ENCODE peak calls at places on chromosomes 1 and 21, in nine cellular contexts. One of them, this sample, is unnamed.

GRCh38 chr1:199550384-199551067 is 477.0 kb upstream of the NR5A2 start:
- DNase-seq in Karpas-422: no peak
- DNase-seq in CD8-positive, alpha-beta T cell: no peak
- DNase-seq in MM.1S: no peak
- DNase-seq in ovary: no peak
- DNase-seq in GM23248: peak
- DNase-seq in heart left ventricle: no peak
- DNase-seq in cardiac fibroblast: peak
- DNase-seq in body of pancreas: no peak
- DNase-seq in this sample: no peak

GRCh38 chr1:235018720-235019444 is 109.8 kb downstream of the TOMM20 start:
- DNase-seq in Karpas-422: no peak
- DNase-seq in CD8-positive, alpha-beta T cell: no peak
- DNase-seq in MM.1S: no peak
- DNase-seq in ovary: no peak
- DNase-seq in GM23248: no peak
- DNase-seq in heart left ventricle: no peak
- DNase-seq in cardiac fibroblast: no peak
- DNase-seq in body of pancreas: no peak
- DNase-seq in this sample: no peak

GRCh38 chr1:35935436-35935835 is 4.5 kb downstream of the AGO3 start:
- DNase-seq in Karpas-422: no peak
- DNase-seq in CD8-positive, alpha-beta T cell: no peak
- DNase-seq in MM.1S: no peak
- DNase-seq in ovary: no peak
- DNase-seq in GM23248: peak
- DNase-seq in heart left ventricle: no peak
- DNase-seq in cardiac fibroblast: peak
- DNase-seq in body of pancreas: no peak
- DNase-seq in this sample: no peak

GRCh38 chr1:18324246-18324645 is 156.5 kb upstream of the KLHDC7A start:
- DNase-seq in Karpas-422: peak
- DNase-seq in CD8-positive, alpha-beta T cell: no peak
- DNase-seq in MM.1S: no peak
- DNase-seq in ovary: no peak
- DNase-seq in GM23248: no peak
- DNase-seq in heart left ventricle: no peak
- DNase-seq in cardiac fibroblast: no peak
- DNase-seq in body of pancreas: no peak
- DNase-seq in this sample: no peak

GRCh38 chr1:210342986-210343780 is 14.5 kb downstream of the HHAT start:
- DNase-seq in Karpas-422: peak
- DNase-seq in CD8-positive, alpha-beta T cell: no peak
- DNase-seq in MM.1S: no peak
- DNase-seq in ovary: no peak
- DNase-seq in GM23248: peak
- DNase-seq in heart left ventricle: no peak
- DNase-seq in cardiac fibroblast: no peak
- DNase-seq in body of pancreas: no peak
- DNase-seq in this sample: no peak

GRCh38 chr1:170175477-170175876 is 29.7 kb downstream of the NTMT2 start:
- DNase-seq in Karpas-422: no peak
- DNase-seq in CD8-positive, alpha-beta T cell: no peak
- DNase-seq in MM.1S: no peak
- DNase-seq in ovary: no peak
- DNase-seq in GM23248: no peak
- DNase-seq in heart left ventricle: no peak
- DNase-seq in cardiac fibroblast: no peak
- DNase-seq in body of pancreas: no peak
- DNase-seq in this sample: no peak

GRCh38 chr1:26529655-26530539 is at the start of gene RPS6KA1:
- DNase-seq in Karpas-422: peak
- DNase-seq in CD8-positive, alpha-beta T cell: peak
- DNase-seq in MM.1S: peak
- DNase-seq in ovary: peak
- DNase-seq in GM23248: peak
- DNase-seq in heart left ventricle: peak
- DNase-seq in cardiac fibroblast: peak
- DNase-seq in body of pancreas: peak
- DNase-seq in this sample: no peak

GRCh38 chr1:197632651-197633050 is 142.6 kb downstream of the DENND1B start:
- DNase-seq in Karpas-422: peak
- DNase-seq in CD8-positive, alpha-beta T cell: no peak
- DNase-seq in MM.1S: no peak
- DNase-seq in ovary: no peak
- DNase-seq in GM23248: no peak
- DNase-seq in heart left ventricle: no peak
- DNase-seq in cardiac fibroblast: no peak
- DNase-seq in body of pancreas: no peak
- DNase-seq in this sample: no peak

GRCh38 chr1:170044187-170044586 is 30.3 kb downstream of the KIFAP3 start:
- DNase-seq in Karpas-422: no peak
- DNase-seq in CD8-positive, alpha-beta T cell: no peak
- DNase-seq in MM.1S: no peak
- DNase-seq in ovary: no peak
- DNase-seq in GM23248: peak
- DNase-seq in heart left ventricle: no peak
- DNase-seq in cardiac fibroblast: no peak
- DNase-seq in body of pancreas: no peak
- DNase-seq in this sample: no peak

GRCh38 chr1:185292237-185292636 is 24.8 kb downstream of the IVNS1ABP start:
- DNase-seq in Karpas-422: no peak
- DNase-seq in CD8-positive, alpha-beta T cell: no peak
- DNase-seq in MM.1S: no peak
- DNase-seq in ovary: no peak
- DNase-seq in GM23248: no peak
- DNase-seq in heart left ventricle: no peak
- DNase-seq in cardiac fibroblast: no peak
- DNase-seq in body of pancreas: no peak
- DNase-seq in this sample: no peak

GRCh38 chr1:89946532-89946931 is 48.4 kb upstream of the ZNF326 start:
- DNase-seq in Karpas-422: peak
- DNase-seq in CD8-positive, alpha-beta T cell: no peak
- DNase-seq in MM.1S: no peak
- DNase-seq in ovary: no peak
- DNase-seq in GM23248: no peak
- DNase-seq in heart left ventricle: no peak
- DNase-seq in cardiac fibroblast: no peak
- DNase-seq in body of pancreas: no peak
- DNase-seq in this sample: no peak

GRCh38 chr1:155698382-155699038 is 9.6 kb downstream of the DAP3 start:
- DNase-seq in Karpas-422: no peak
- DNase-seq in CD8-positive, alpha-beta T cell: no peak
- DNase-seq in MM.1S: peak
- DNase-seq in ovary: no peak
- DNase-seq in GM23248: peak
- DNase-seq in heart left ventricle: no peak
- DNase-seq in cardiac fibroblast: peak
- DNase-seq in body of pancreas: no peak
- DNase-seq in this sample: no peak

GRCh38 chr1:48688102-48688760 is 88.5 kb downstream of the BEND5 start:
- DNase-seq in Karpas-422: no peak
- DNase-seq in CD8-positive, alpha-beta T cell: no peak
- DNase-seq in MM.1S: peak
- DNase-seq in ovary: no peak
- DNase-seq in GM23248: peak
- DNase-seq in heart left ventricle: no peak
- DNase-seq in cardiac fibroblast: no peak
- DNase-seq in body of pancreas: no peak
- DNase-seq in this sample: no peak

GRCh38 chr1:111843177-111843576 is 87.5 kb downstream of the DDX20 start:
- DNase-seq in Karpas-422: no peak
- DNase-seq in CD8-positive, alpha-beta T cell: no peak
- DNase-seq in MM.1S: no peak
- DNase-seq in ovary: no peak
- DNase-seq in GM23248: no peak
- DNase-seq in heart left ventricle: no peak
- DNase-seq in cardiac fibroblast: no peak
- DNase-seq in body of pancreas: no peak
- DNase-seq in this sample: no peak

GRCh38 chr1:30321216-30321910 is 402.0 kb downstream of the MATN1 start:
- DNase-seq in Karpas-422: no peak
- DNase-seq in CD8-positive, alpha-beta T cell: no peak
- DNase-seq in MM.1S: no peak
- DNase-seq in ovary: no peak
- DNase-seq in GM23248: no peak
- DNase-seq in heart left ventricle: no peak
- DNase-seq in cardiac fibroblast: no peak
- DNase-seq in body of pancreas: no peak
- DNase-seq in this sample: no peak

GRCh38 chr1:30322859-30323257 is 400.5 kb downstream of the MATN1 start:
- DNase-seq in Karpas-422: no peak
- DNase-seq in CD8-positive, alpha-beta T cell: no peak
- DNase-seq in MM.1S: no peak
- DNase-seq in ovary: no peak
- DNase-seq in GM23248: no peak
- DNase-seq in heart left ventricle: no peak
- DNase-seq in cardiac fibroblast: no peak
- DNase-seq in body of pancreas: no peak
- DNase-seq in this sample: no peak

GRCh38 chr1:30323841-30324240 is 399.5 kb downstream of the MATN1 start:
- DNase-seq in Karpas-422: no peak
- DNase-seq in CD8-positive, alpha-beta T cell: no peak
- DNase-seq in MM.1S: no peak
- DNase-seq in ovary: no peak
- DNase-seq in GM23248: no peak
- DNase-seq in heart left ventricle: no peak
- DNase-seq in cardiac fibroblast: no peak
- DNase-seq in body of pancreas: no peak
- DNase-seq in this sample: no peak

GRCh38 chr1:30323352-30323751 is 400.0 kb downstream of the MATN1 start:
- DNase-seq in Karpas-422: no peak
- DNase-seq in CD8-positive, alpha-beta T cell: no peak
- DNase-seq in MM.1S: no peak
- DNase-seq in ovary: no peak
- DNase-seq in GM23248: no peak
- DNase-seq in heart left ventricle: no peak
- DNase-seq in cardiac fibroblast: no peak
- DNase-seq in body of pancreas: no peak
- DNase-seq in this sample: no peak

DNA sequence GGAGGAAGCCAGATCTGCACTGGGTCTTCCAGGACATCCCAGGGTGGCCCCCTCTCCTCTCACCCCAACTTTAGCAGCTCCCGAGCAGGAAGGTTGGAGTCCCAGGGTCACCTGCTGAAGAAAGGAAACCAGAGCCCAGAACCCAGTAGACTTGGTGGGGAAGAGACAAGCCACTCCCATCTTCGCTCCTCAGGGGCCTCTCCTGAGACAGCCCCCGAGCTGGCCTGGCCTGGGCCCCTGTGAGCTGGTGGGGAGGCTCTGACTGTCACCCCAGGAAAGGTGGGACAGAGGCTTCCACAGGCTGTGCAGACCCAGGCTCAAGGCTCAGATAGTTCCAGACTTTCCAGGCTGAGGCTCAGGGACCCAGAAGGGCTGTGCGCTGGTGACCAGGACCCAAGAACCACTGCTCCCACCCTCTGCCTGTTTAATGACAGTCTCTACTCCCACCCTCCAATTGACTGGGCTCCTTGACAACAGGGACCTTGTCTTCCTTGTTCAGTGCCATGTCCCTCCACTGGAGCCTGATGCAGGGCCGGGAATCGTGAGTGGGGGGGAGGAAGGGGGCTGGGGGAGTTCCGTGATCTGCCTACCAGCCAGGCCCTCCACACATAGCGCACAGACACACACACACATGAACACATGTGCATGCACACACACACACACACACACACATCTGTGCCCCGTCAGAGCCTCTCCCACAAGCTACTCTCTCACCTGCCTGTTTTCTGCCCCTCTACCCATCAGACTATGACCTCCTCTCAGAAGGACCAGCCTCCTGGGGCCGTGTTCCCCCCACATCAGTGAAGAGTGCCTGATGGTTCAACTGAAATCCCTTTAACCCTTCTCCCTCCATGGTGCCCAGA is 401.2 kb downstream of the MATN1 start:
- DNase-seq in Karpas-422: no peak
- DNase-seq in CD8-positive, alpha-beta T cell: no peak
- DNase-seq in MM.1S: no peak
- DNase-seq in ovary: no peak
- DNase-seq in GM23248: no peak
- DNase-seq in heart left ventricle: no peak
- DNase-seq in cardiac fibroblast: no peak
- DNase-seq in body of pancreas: no peak
- DNase-seq in this sample: no peak
- H3K4me3 ChIP-seq in Karpas-422: no peak
- H3K4me3 ChIP-seq in CD8-positive, alpha-beta T cell: no peak
- H3K4me3 ChIP-seq in MM.1S: no peak
- H3K4me3 ChIP-seq in ovary: no peak
- H3K4me3 ChIP-seq in GM23248: no peak
- H3K4me3 ChIP-seq in heart left ventricle: no peak
- H3K4me3 ChIP-seq in cardiac fibroblast: no peak
- H3K4me3 ChIP-seq in body of pancreas: no peak
- H3K4me3 ChIP-seq in this sample: no peak

GRCh38 chr21:31873696-31874599 is 1.1 kb downstream of the HUNK start:
- DNase-seq in Karpas-422: no peak
- DNase-seq in CD8-positive, alpha-beta T cell: no peak
- DNase-seq in MM.1S: peak
- DNase-seq in ovary: no peak
- DNase-seq in GM23248: peak
- DNase-seq in heart left ventricle: peak
- DNase-seq in cardiac fibroblast: peak
- DNase-seq in body of pancreas: peak
- DNase-seq in this sample: no peak
- H3K4me3 ChIP-seq in Karpas-422: no peak
- H3K4me3 ChIP-seq in CD8-positive, alpha-beta T cell: peak
- H3K4me3 ChIP-seq in MM.1S: peak
- H3K4me3 ChIP-seq in ovary: peak
- H3K4me3 ChIP-seq in GM23248: peak
- H3K4me3 ChIP-seq in heart left ventricle: peak
- H3K4me3 ChIP-seq in cardiac fibroblast: peak
- H3K4me3 ChIP-seq in body of pancreas: peak
- H3K4me3 ChIP-seq in this sample: peak

DNA sequence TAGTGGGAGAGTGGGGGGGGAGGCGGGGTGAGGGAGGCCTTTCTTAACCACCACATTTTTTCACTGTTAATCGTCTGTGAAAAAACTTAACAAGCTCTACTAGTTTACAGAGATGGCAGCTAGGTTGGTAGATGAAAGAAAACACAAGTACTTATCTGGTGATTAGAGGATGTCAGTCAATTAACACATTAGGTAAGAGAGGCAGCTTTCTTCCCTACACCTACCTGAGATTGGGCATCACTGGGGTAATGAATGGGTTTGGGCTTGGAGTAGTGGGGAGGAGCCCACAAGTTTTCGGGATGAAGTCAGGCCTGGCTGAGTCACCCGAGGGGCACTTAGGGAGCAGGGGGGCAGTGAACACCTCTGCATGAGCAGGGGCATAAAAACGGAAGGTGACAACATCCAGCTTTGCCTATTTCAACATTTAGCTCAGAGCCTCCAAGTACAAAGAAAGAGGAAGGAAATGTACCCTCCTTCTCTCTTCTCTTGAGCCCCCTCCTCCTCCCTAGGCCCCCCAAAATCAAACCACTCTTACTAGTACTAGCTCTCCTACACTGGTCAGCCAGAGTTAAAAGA is 2.5 kb downstream of the LBR start:
- DNase-seq in Karpas-422: peak
- DNase-seq in CD8-positive, alpha-beta T cell: no peak
- DNase-seq in MM.1S: no peak
- DNase-seq in ovary: no peak
- DNase-seq in GM23248: peak
- DNase-seq in heart left ventricle: no peak
- DNase-seq in cardiac fibroblast: no peak
- DNase-seq in body of pancreas: no peak
- DNase-seq in this sample: no peak
- H3K4me3 ChIP-seq in Karpas-422: peak
- H3K4me3 ChIP-seq in CD8-positive, alpha-beta T cell: peak
- H3K4me3 ChIP-seq in MM.1S: peak
- H3K4me3 ChIP-seq in ovary: no peak
- H3K4me3 ChIP-seq in GM23248: peak
- H3K4me3 ChIP-seq in heart left ventricle: no peak
- H3K4me3 ChIP-seq in cardiac fibroblast: no peak
- H3K4me3 ChIP-seq in body of pancreas: no peak
- H3K4me3 ChIP-seq in this sample: no peak

GRCh38 chr1:214364335-214364734 is 83.4 kb downstream of the SMYD2 start:
- DNase-seq in Karpas-422: no peak
- DNase-seq in CD8-positive, alpha-beta T cell: no peak
- DNase-seq in MM.1S: no peak
- DNase-seq in ovary: no peak
- DNase-seq in GM23248: peak
- DNase-seq in heart left ventricle: peak
- DNase-seq in cardiac fibroblast: peak
- DNase-seq in body of pancreas: no peak
- DNase-seq in this sample: no peak
- H3K4me3 ChIP-seq in Karpas-422: no peak
- H3K4me3 ChIP-seq in CD8-positive, alpha-beta T cell: no peak
- H3K4me3 ChIP-seq in MM.1S: no peak
- H3K4me3 ChIP-seq in ovary: no peak
- H3K4me3 ChIP-seq in GM23248: no peak
- H3K4me3 ChIP-seq in heart left ventricle: no peak
- H3K4me3 ChIP-seq in cardiac fibroblast: no peak
- H3K4me3 ChIP-seq in body of pancreas: no peak
- H3K4me3 ChIP-seq in this sample: no peak

This sample was measured in esophagus squamous epithelium.